ENCODE peak calls at places on chromosomes 2 and 18, in nine cellular contexts. C is Caco-2, N is tibial artery, I is AG04450, Y is DND-41, P is pancreas, T is PC-9, R is upper lobe of right lung, X is psoas muscle. G is an unnamed sample.

GRCh38 chr2:13676269-13676668 is 956.2 kb upstream of the LRATD1 start:
- DNase-seq in N (no peak), R (no peak), I (peak; percentile 21), T (no peak), Y (no peak), C (no peak), X (no peak), P (no peak), G (peak; percentile 18)

GRCh38 chr2:183349046-183349445 is 224.8 kb downstream of the NUP35 start:
- DNase-seq in P (no peak), C (no peak), T (no peak), I (no peak), N (no peak), Y (no peak), X (no peak), R (no peak), G (no peak)

GRCh38 chr2:96116879-96117533 is 635 bp upstream of the ADRA2B start:
- DNase-seq in C (peak; percentile 84), P (peak; percentile 90), N (no peak), I (no peak), T (no peak), X (peak; percentile 67), R (peak; percentile 80), Y (no peak), G (no peak)

GRCh38 chr2:214019973-214020345 is 390.9 kb upstream of the VWC2L start:
- DNase-seq in T (no peak), Y (no peak), I (no peak), C (no peak), R (no peak), X (no peak), N (no peak), P (no peak), G (no peak)

GRCh38 chr18:50654211-50654610 is 94.3 kb downstream of the MAPK4 start:
- DNase-seq in Y (no peak), T (no peak), C (no peak), N (no peak), X (no peak), P (no peak), I (no peak), R (no peak), G (no peak)

GRCh38 chr2:18065264-18065663 is 186.8 kb downstream of the KCNS3 start:
- DNase-seq in T (no peak), I (no peak), P (no peak), N (no peak), X (no peak), C (no peak), Y (no peak), R (no peak), G (no peak)

GRCh38 chr2:72934683-72935610 is 17.6 kb downstream of the EMX1 start:
- DNase-seq in T (no peak), P (peak; percentile 60), N (no peak), C (peak; percentile 74), R (peak; percentile 58), I (no peak), X (peak; percentile 42), Y (no peak), G (no peak)

GRCh38 chr2:75646090-75646582 is 447 bp upstream of the MRPL19 start:
- DNase-seq in C (no peak), R (no peak), P (no peak), Y (no peak), T (no peak), I (no peak), X (no peak), N (no peak), G (no peak)

GRCh38 chr2:224155896-224156295 is 116.8 kb upstream of the SERPINE2 start:
- DNase-seq in C (no peak), N (no peak), R (no peak), P (no peak), T (no peak), I (no peak), X (no peak), Y (no peak), G (no peak)

GRCh38 chr18:79792096-79792987 is 5.4 kb upstream of the KCNG2 start:
- DNase-seq in T (no peak), R (peak; percentile 61), C (no peak), X (peak; percentile 30), P (no peak), Y (no peak), I (no peak), N (no peak), G (no peak)

GRCh38 chr2:160426604-160427003 is 67.0 kb downstream of the RBMS1 start:
- DNase-seq in R (no peak), T (no peak), N (no peak), Y (no peak), C (no peak), X (no peak), I (no peak), P (no peak), G (no peak)

GRCh38 chr2:51535763-51536162 is 503.8 kb upstream of the NRXN1 start:
- DNase-seq in R (no peak), N (no peak), Y (no peak), X (no peak), P (no peak), T (no peak), I (no peak), C (no peak), G (no peak)

GRCh38 chr2:119491776-119492525 is 32.3 kb downstream of the SCTR start:
- DNase-seq in P (no peak), T (peak; percentile 97), X (no peak), Y (no peak), C (peak; percentile 86), I (peak; percentile 18), N (no peak), R (no peak), G (peak; percentile 93)

GRCh38 chr18:76458522-76459311 is 36.3 kb downstream of the ZNF516 start:
- DNase-seq in C (no peak), R (peak; percentile 53), P (no peak), X (no peak), N (no peak), Y (no peak), T (no peak), I (no peak), G (no peak)

GRCh38 chr18:76459312-76459686 is 35.7 kb downstream of the ZNF516 start:
- DNase-seq in N (no peak), I (no peak), P (no peak), X (no peak), R (peak; percentile 43), C (no peak), T (no peak), Y (no peak), G (no peak)

GRCh38 chr18:76461148-76461547 is 33.9 kb downstream of the ZNF516 start:
- DNase-seq in N (no peak), R (no peak), X (no peak), P (no peak), C (no peak), Y (no peak), T (no peak), I (no peak), G (no peak)

GRCh38 chr18:76460482-76460881 is 34.6 kb downstream of the ZNF516 start:
- DNase-seq in I (no peak), Y (no peak), T (no peak), X (no peak), C (no peak), P (no peak), N (no peak), R (no peak), G (no peak)

DNA sequence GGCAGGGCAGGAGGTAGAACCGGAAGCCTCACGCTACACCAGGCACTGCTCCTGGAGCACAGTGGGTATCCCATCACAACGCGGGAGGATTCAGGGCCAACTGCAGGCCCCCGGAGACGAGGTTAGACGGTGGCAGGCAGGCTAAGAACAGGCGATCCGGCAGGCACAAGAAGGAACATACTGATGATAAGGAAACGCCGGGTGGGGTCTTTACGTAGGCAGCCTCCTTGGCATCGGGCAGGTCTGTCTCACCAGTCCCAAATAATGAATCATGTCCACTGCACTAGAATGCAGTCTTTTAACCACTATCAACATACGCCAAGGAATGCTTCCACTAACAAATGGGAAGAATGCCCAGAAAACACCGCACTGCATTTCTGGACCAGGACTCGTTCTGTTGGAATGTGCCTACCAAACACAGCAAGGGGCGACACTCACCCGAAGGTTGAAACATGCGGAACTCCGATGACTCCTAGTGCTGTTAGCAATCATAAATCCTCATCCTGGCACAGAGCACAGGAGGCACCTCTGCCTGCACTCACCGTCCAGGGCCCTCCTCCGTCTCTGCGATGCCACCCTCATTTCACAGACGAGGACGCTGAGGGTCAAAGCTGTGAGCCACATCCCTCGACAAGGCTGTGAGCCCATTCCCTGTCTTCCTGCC is 35.2 kb downstream of the ZNF516 start:
- DNase-seq in T (peak; percentile 78), C (no peak), R (peak; percentile 66), P (no peak), Y (no peak), N (no peak), I (peak; percentile 99), X (peak; percentile 77), G (peak; percentile 98)
- TF ChIP-seq CTCF in T (no peak), C (no peak), R (no peak), P (no peak), Y (no peak), N (no peak), I (peak; percentile 27), X (no peak), G (peak; percentile 32)

GRCh38 chr18:77899972-77900754 is 650.5 kb downstream of the GALR1 start:
- DNase-seq in T (no peak), N (no peak), I (no peak), C (no peak), Y (no peak), X (no peak), P (peak; percentile 80), R (no peak), G (no peak)
- H3K4me3 ChIP-seq in T (no peak overlapping the region), N (no peak overlapping the region), I (no peak overlapping the region), C (no peak overlapping the region), Y (no peak overlapping the region), X (peak overlapping the region; percentile 41), P (no peak overlapping the region), R (peak overlapping the region; percentile 37), G (peak overlapping the region; percentile 26)

DNA sequence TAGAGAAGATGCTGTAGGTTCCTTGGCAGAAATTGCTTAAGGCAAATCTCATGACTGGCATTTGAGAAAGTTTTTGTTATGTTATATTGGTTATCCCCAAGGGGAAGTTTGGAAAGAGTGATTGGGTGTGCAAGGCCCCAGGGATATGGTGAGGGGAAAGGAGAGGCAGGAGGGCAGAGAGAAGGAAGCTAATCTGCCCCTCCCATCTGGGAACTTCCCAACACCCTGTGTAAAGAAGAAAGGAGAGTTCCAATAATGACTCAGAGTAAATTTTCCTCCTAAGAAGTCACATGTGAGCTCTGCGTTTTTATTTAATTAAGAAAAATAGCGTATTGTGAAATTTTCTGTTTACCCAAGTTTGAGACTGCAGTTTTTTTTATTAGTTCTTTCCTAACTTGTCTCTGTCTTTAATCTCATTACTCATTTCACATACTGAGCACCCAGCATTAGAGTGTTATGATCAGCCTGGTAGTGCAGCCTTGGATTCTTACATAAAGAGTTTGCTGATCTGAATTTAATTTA is 3.1 kb upstream of the KYNU start:
- DNase-seq in T (peak; percentile 98), C (peak; percentile 42), R (peak; percentile 67), Y (no peak), N (peak; percentile 60), X (no peak), P (no peak), I (peak; percentile 78), G (peak; percentile 62)
- H3K27me3 ChIP-seq in T (no peaks in the 10 kb centered on the region), C (no peaks in the 10 kb centered on the region), R (no peaks in the 10 kb centered on the region), Y (no peaks in the 10 kb centered on the region), N (no peaks in the 10 kb centered on the region), X (no peaks in the 10 kb centered on the region), P (no peaks in the 10 kb centered on the region), I (no peaks in the 10 kb centered on the region), G (no peaks in the 10 kb centered on the region)

GRCh38 chr2:104177179-104177578 is 676.7 kb upstream of the POU3F3 start:
- DNase-seq in R (no peak), I (no peak), T (no peak), P (no peak), X (no peak), N (no peak), C (no peak), Y (no peak), G (no peak)
- TF ChIP-seq CTCF in R (no peak), I (no peak), T (no peak), P (no peak), X (no peak), N (no peak), C (no peak), Y (no peak), G (no peak)

GRCh38 chr2:3376821-3377220 is 797 bp downstream of the EIPR1 start:
- DNase-seq in I (no peak), Y (no peak), X (no peak), C (no peak), N (no peak), T (no peak), R (no peak), P (no peak), G (no peak)
- H3K4me3 ChIP-seq in I (peak overlapping the region; percentile 95), Y (no peak overlapping the region), X (peak overlapping the region; percentile 92), C (peak overlapping the region; percentile 76), N (peak overlapping the region; percentile 70), T (peak overlapping the region; percentile 85), R (peak overlapping the region; percentile 96), P (peak overlapping the region; percentile 59), G (peak overlapping the region; percentile 76)